ENCODE peak calls at places on chromosomes 13 and 19, in six cellular contexts. One of them, this sample, is unnamed.

GRCh38 chr13:114202581-114202980 is 23.5 kb downstream of the CFAP97D2 start:
- DNase-seq in HCT116: no peak
- DNase-seq in H1: no peak
- DNase-seq in GM12878: no peak
- DNase-seq in K562: no peak
- DNase-seq in HepG2: no peak
- DNase-seq in this sample: no peak

GRCh38 chr19:49712397-49712859 is 21.5 kb downstream of the CPT1C start:
- DNase-seq in GM12878: no peak
- DNase-seq in HCT116: peak
- DNase-seq in HepG2: peak
- DNase-seq in H1: peak
- DNase-seq in K562: peak
- DNase-seq in this sample: no peak

GRCh38 chr19:18853755-18854427 is 22.1 kb downstream of the UPF1 start:
- DNase-seq in GM12878: no peak
- DNase-seq in HepG2: no peak
- DNase-seq in HCT116: no peak
- DNase-seq in H1: no peak
- DNase-seq in K562: no peak
- DNase-seq in this sample: no peak

GRCh38 chr19:6464070-6464873 is at the start of gene CRB3:
- DNase-seq in GM12878: no peak
- DNase-seq in HepG2: peak
- DNase-seq in H1: peak
- DNase-seq in HCT116: peak
- DNase-seq in K562: no peak
- DNase-seq in this sample: no peak

GRCh38 chr13:36981156-36981743 is 17.9 kb downstream of the ALG5 start:
- DNase-seq in K562: peak
- DNase-seq in HCT116: no peak
- DNase-seq in H1: no peak
- DNase-seq in GM12878: no peak
- DNase-seq in HepG2: peak
- DNase-seq in this sample: no peak

GRCh38 chr19:12933287-12934072 is at the start of gene FARSA:
- DNase-seq in GM12878: peak
- DNase-seq in K562: peak
- DNase-seq in HepG2: peak
- DNase-seq in HCT116: peak
- DNase-seq in H1: peak
- DNase-seq in this sample: peak

GRCh38 chr19:55535579-55536350 is 1.2 kb downstream of the SBK2 start:
- DNase-seq in K562: no peak
- DNase-seq in HCT116: no peak
- DNase-seq in GM12878: no peak
- DNase-seq in H1: no peak
- DNase-seq in HepG2: no peak
- DNase-seq in this sample: no peak

GRCh38 chr19:49442354-49442753 is 1.0 kb upstream of the SLC17A7 start:
- DNase-seq in H1: no peak
- DNase-seq in K562: no peak
- DNase-seq in HepG2: no peak
- DNase-seq in GM12878: no peak
- DNase-seq in HCT116: no peak
- DNase-seq in this sample: no peak

GRCh38 chr13:29925457-29925856 is 75.0 kb upstream of the UBL3 start:
- DNase-seq in H1: no peak
- DNase-seq in HepG2: peak
- DNase-seq in GM12878: no peak
- DNase-seq in HCT116: no peak
- DNase-seq in K562: no peak
- DNase-seq in this sample: no peak

GRCh38 chr13:52652170-52652979 is at the start of gene SUGT1:
- DNase-seq in HCT116: peak
- DNase-seq in HepG2: peak
- DNase-seq in GM12878: peak
- DNase-seq in H1: peak
- DNase-seq in K562: peak
- DNase-seq in this sample: peak

GRCh38 chr19:47124937-47125668 is 5.5 kb upstream of the SAE1 start:
- DNase-seq in K562: peak
- DNase-seq in HepG2: peak
- DNase-seq in H1: no peak
- DNase-seq in GM12878: no peak
- DNase-seq in HCT116: peak
- DNase-seq in this sample: no peak

GRCh38 chr19:31073485-31074221 is 275.6 kb downstream of the TSHZ3 start:
- DNase-seq in HepG2: no peak
- DNase-seq in H1: no peak
- DNase-seq in K562: no peak
- DNase-seq in HCT116: no peak
- DNase-seq in GM12878: no peak
- DNase-seq in this sample: no peak

GRCh38 chr13:71685072-71685471 is 181.9 kb downstream of the DACH1 start:
- DNase-seq in H1: no peak
- DNase-seq in K562: no peak
- DNase-seq in HCT116: no peak
- DNase-seq in GM12878: no peak
- DNase-seq in HepG2: no peak
- DNase-seq in this sample: peak

GRCh38 chr19:16337809-16338469 is 13.3 kb downstream of the KLF2 start:
- DNase-seq in HepG2: no peak
- DNase-seq in K562: no peak
- DNase-seq in HCT116: no peak
- DNase-seq in H1: no peak
- DNase-seq in GM12878: no peak
- DNase-seq in this sample: no peak

GRCh38 chr19:14410054-14410774 is 8.9 kb downstream of the DDX39A start:
- DNase-seq in HepG2: no peak
- DNase-seq in GM12878: no peak
- DNase-seq in HCT116: no peak
- DNase-seq in K562: no peak
- DNase-seq in H1: no peak
- DNase-seq in this sample: no peak

GRCh38 chr19:54665530-54665929 is 2.7 kb downstream of the LILRB4 start:
- DNase-seq in HepG2: no peak
- DNase-seq in H1: no peak
- DNase-seq in K562: no peak
- DNase-seq in GM12878: no peak
- DNase-seq in HCT116: no peak
- DNase-seq in this sample: no peak

GRCh38 chr13:84417426-84417825 is 535.2 kb upstream of the SLITRK1 start:
- DNase-seq in K562: no peak
- DNase-seq in GM12878: no peak
- DNase-seq in HCT116: no peak
- DNase-seq in HepG2: no peak
- DNase-seq in H1: no peak
- DNase-seq in this sample: no peak

GRCh38 chr19:40445945-40446784 is 2.0 kb upstream of the SERTAD3 start:
- DNase-seq in K562: peak
- DNase-seq in HCT116: no peak
- DNase-seq in GM12878: no peak
- DNase-seq in H1: peak
- DNase-seq in HepG2: no peak
- DNase-seq in this sample: no peak

GRCh38 chr13:43143591-43143990 is 120.2 kb downstream of the DNAJC15 start:
- DNase-seq in H1: no peak
- DNase-seq in HepG2: no peak
- DNase-seq in GM12878: no peak
- DNase-seq in K562: no peak
- DNase-seq in HCT116: no peak
- DNase-seq in this sample: no peak

GRCh38 chr13:108376308-108376707 is 106.8 kb downstream of the TNFSF13B start:
- DNase-seq in GM12878: no peak
- DNase-seq in K562: no peak
- DNase-seq in H1: no peak
- DNase-seq in HepG2: no peak
- DNase-seq in HCT116: no peak
- DNase-seq in this sample: no peak

GRCh38 chr13:29125934-29126424 is 305.8 kb downstream of the MTUS2 start:
- DNase-seq in H1: no peak
- DNase-seq in HepG2: no peak
- DNase-seq in HCT116: no peak
- DNase-seq in K562: no peak
- DNase-seq in GM12878: peak
- DNase-seq in this sample: no peak

GRCh38 chr13:114118763-114119123 is 13.7 kb downstream of the RASA3 start:
- DNase-seq in HCT116: no peak
- DNase-seq in HepG2: no peak
- DNase-seq in GM12878: no peak
- DNase-seq in H1: no peak
- DNase-seq in K562: no peak
- DNase-seq in this sample: no peak

GRCh38 chr19:36182612-36183454 is 30.6 kb upstream of the COX7A1 start:
- DNase-seq in GM12878: no peak
- DNase-seq in HepG2: no peak
- DNase-seq in H1: no peak
- DNase-seq in K562: no peak
- DNase-seq in HCT116: peak
- DNase-seq in this sample: peak

GRCh38 chr19:56360841-56361240 is 32.5 kb downstream of the ZNF582 start:
- DNase-seq in K562: no peak
- DNase-seq in GM12878: no peak
- DNase-seq in HepG2: no peak
- DNase-seq in HCT116: no peak
- DNase-seq in H1: no peak
- DNase-seq in this sample: no peak

GRCh38 chr19:11560404-11560988 is 1.5 kb upstream of the ELOF1 start:
- DNase-seq in HepG2: peak
- DNase-seq in GM12878: peak
- DNase-seq in HCT116: peak
- DNase-seq in K562: peak
- DNase-seq in H1: peak
- DNase-seq in this sample: peak

DNA sequence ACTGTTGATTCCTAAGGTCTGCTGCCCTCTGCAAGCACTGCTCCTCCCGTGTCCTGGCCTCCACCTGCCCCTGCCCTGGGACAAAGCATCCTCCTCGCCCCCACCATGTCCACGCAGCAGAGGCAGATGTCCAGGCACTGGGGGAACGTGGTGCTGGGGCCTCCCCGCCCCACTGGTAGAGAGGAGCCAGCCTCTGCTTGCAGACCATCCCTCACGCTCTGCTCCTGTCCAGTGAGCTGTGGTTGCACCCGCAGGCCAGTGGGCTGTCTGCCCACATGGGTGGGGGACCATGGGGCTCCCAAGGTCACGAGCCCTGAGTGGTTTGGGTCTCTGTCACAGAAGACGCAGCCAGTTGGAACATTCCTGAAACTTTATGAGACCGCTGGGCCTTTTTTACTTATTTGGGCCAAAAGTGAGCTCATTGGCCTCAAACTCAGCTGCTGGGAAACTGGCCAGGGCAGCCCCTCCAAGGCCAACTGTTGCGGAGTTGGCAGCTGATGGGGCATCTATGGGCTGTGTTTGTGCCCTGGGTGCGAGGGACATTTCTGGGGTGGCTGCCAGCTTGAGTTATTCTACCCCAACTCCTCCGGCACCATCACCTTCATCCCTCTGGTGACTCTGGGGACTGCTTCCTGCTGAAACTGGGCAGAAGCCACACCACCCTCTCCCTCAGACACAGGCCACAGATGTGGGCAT is 64.8 kb upstream of the F7 start:
- DNase-seq in K562: no peak
- DNase-seq in HepG2: no peak
- DNase-seq in H1: no peak
- DNase-seq in HCT116: no peak
- DNase-seq in GM12878: no peak
- DNase-seq in this sample: no peak
- TF ChIP-seq YY1 in K562: no peak
- TF ChIP-seq YY1 in HepG2: no peak
- TF ChIP-seq YY1 in H1: no peak
- TF ChIP-seq YY1 in HCT116: no peak
- TF ChIP-seq YY1 in GM12878: no peak
- TF ChIP-seq YY1 in this sample: no peak

DNA sequence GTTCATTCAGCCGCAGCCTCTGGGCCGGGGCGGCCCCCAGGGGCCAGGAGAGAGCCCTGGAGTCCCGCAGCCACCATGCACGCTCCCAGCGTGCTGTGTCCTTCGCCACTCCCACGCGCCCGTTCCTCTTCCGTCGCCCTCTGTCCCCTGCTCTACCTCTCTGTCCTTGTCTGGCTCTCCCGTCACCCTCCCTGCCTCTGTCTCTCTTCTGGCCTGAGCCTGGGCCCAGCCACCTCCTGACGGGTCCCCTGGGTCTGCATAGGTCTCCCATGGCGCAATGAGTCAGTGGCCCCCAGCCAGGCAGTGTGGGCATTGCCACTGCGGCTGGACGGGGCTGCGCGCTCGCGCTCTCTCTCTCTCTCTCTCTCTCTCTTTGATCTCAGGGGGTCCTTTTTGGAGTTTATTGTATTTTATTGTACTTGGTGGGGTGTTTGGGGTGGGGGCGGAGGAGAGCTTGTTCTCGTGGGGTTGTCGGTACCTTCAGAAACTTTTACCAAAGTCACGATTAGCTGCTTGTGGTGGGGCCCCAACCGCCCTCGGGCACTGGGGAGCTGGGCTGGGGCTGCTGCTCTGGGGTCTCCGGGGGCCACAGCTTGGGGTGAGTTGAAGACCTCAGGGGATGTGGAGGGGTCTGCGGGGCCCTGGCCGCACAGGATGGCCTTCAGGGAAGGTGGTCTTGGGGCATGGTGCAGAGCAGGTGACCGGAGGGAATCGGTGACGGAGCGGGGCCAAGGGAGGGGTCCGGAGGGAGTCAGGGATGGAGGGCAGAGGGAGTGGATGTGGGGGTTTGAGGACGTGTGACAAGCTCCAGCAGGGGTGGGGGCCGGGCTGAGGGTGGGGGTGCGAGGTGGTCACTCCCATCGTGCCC is 1.7 kb upstream of the TGFBR3L start:
- DNase-seq in HepG2: no peak
- DNase-seq in HCT116: no peak
- DNase-seq in GM12878: no peak
- DNase-seq in H1: no peak
- DNase-seq in K562: no peak
- DNase-seq in this sample: no peak
- TF ChIP-seq ZNF274 in HepG2: no peak
- TF ChIP-seq ZNF274 in HCT116: no peak
- TF ChIP-seq ZNF274 in GM12878: no peak
- TF ChIP-seq ZNF274 in H1: no peak
- TF ChIP-seq ZNF274 in K562: no peak
- TF ChIP-seq ZNF274 in this sample: no peak

GRCh38 chr13:110642291-110642981 is 27.1 kb downstream of the NAXD start:
- DNase-seq in K562: no peak
- DNase-seq in HCT116: no peak
- DNase-seq in H1: peak
- DNase-seq in HepG2: no peak
- DNase-seq in GM12878: no peak
- DNase-seq in this sample: no peak
- TF ChIP-seq YY1 in K562: no peak
- TF ChIP-seq YY1 in HCT116: no peak
- TF ChIP-seq YY1 in H1: no peak
- TF ChIP-seq YY1 in HepG2: no peak
- TF ChIP-seq YY1 in GM12878: no peak
- TF ChIP-seq YY1 in this sample: no peak

DNA sequence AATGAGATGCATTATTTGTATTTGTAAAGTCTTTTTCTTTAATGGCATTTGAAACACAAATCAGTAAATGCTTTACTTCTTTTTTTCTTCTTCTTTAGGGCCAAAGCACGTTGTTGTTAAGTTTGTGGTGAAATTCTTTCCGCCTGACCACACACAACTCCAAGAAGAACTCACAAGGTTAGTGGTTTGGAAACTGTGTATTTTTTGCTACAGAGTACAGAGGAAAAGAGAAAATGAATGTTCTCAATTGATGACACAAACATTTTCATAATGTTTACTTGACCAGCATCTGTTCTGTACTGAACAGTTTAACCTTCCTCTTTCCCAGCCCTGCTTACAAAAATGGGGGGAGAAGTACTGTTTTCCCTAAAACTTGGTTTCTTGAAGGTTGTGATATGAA is 190.9 kb upstream of the RNF113B start:
- DNase-seq in K562: no peak
- DNase-seq in GM12878: no peak
- DNase-seq in HCT116: no peak
- DNase-seq in H1: no peak
- DNase-seq in HepG2: no peak
- DNase-seq in this sample: no peak
- TF ChIP-seq ZNF274 in K562: no peak
- TF ChIP-seq ZNF274 in GM12878: no peak
- TF ChIP-seq ZNF274 in HCT116: no peak
- TF ChIP-seq ZNF274 in H1: no peak
- TF ChIP-seq ZNF274 in HepG2: no peak
- TF ChIP-seq ZNF274 in this sample: no peak